ENCODE peak calls at places on chromosomes 12 and 14, in five cellular contexts. D, C, W, H and I are unnamed samples.

GRCh38 chr12:12267801-12268200 is 957 bp upstream of the LRP6 start:
- DNase-seq in D (no peak), C (no peak), W (no peak), H (peak), I (no peak)

GRCh38 chr14:101706509-101707284 is 54.8 kb upstream of the PPP2R5C start:
- DNase-seq in D (no peak), C (no peak), W (no peak), H (no peak), I (no peak)

GRCh38 chr12:45216983-45217485 is 1.1 kb downstream of the ANO6 start:
- DNase-seq in D (no peak), C (no peak), W (no peak), H (no peak), I (no peak)

GRCh38 chr12:11652351-11653040 is 3.0 kb downstream of the ETV6 start:
- DNase-seq in D (peak), C (no peak), W (no peak), H (no peak), I (no peak)

GRCh38 chr12:79451988-79452387 is 238.8 kb downstream of the PAWR start:
- DNase-seq in D (no peak), C (peak), W (no peak), H (no peak), I (no peak)

GRCh38 chr12:15823360-15824128 is 34.4 kb upstream of the EPS8 start:
- DNase-seq in D (no peak), C (peak), W (no peak), H (peak), I (no peak)

GRCh38 chr12:14394317-14395058 is 29.0 kb downstream of the ATF7IP start:
- DNase-seq in D (peak), C (peak), W (no peak), H (peak), I (peak)

GRCh38 chr14:59310644-59311043 is 122.2 kb downstream of the DAAM1 start:
- DNase-seq in D (no peak), C (no peak), W (no peak), H (no peak), I (no peak)

GRCh38 chr14:21024668-21025373 is at the start of gene NDRG2:
- DNase-seq in D (no peak), C (peak), W (peak), H (peak), I (peak)

GRCh38 chr14:63273091-63273490 is 45.6 kb downstream of the GPHB5 start:
- DNase-seq in D (no peak), C (no peak), W (no peak), H (no peak), I (no peak)

GRCh38 chr14:74562515-74563232 is 49.4 kb downstream of the LTBP2 start:
- DNase-seq in D (no peak), C (peak), W (peak), H (no peak), I (peak)

GRCh38 chr12:56321027-56321426 is 5.2 kb upstream of the CNPY2 start:
- DNase-seq in D (no peak), C (no peak), W (no peak), H (no peak), I (no peak)

GRCh38 chr12:110741795-110742717 is 635 bp downstream of the PPP1CC start:
- DNase-seq in D (no peak), C (no peak), W (no peak), H (no peak), I (peak)

GRCh38 chr12:111428081-111428727 is 22.5 kb downstream of the SH2B3 start:
- DNase-seq in D (no peak), C (no peak), W (no peak), H (no peak), I (no peak)

GRCh38 chr12:132360906-132361777 is 31.8 kb upstream of the GALNT9 start:
- DNase-seq in D (no peak), C (no peak), W (no peak), H (no peak), I (no peak)

GRCh38 chr12:106978035-106978800 is 8.7 kb downstream of the MTERF2 start:
- DNase-seq in D (no peak), C (peak), W (no peak), H (no peak), I (no peak)

GRCh38 chr14:94036328-94037167 is 10.4 kb downstream of the OTUB2 start:
- DNase-seq in D (no peak), C (peak), W (peak), H (peak), I (peak)

GRCh38 chr14:64724578-64724930 is 20.3 kb downstream of the PLEKHG3 start:
- DNase-seq in D (no peak), C (no peak), W (no peak), H (no peak), I (no peak)

GRCh38 chr12:123614110-123614509 is 12.2 kb downstream of the DDX55 start:
- DNase-seq in D (no peak), C (no peak), W (no peak), H (no peak), I (no peak)

GRCh38 chr14:53715390-53715730 is 241.3 kb downstream of the BMP4 start:
- DNase-seq in D (no peak), C (peak), W (no peak), H (no peak), I (no peak)

GRCh38 chr12:113058553-113058952 is 2.0 kb downstream of the DTX1 start:
- DNase-seq in D (no peak), C (no peak), W (no peak), H (no peak), I (no peak)

GRCh38 chr12:68269727-68270126 is 16.3 kb upstream of the IL22 start:
- DNase-seq in D (no peak), C (no peak), W (no peak), H (no peak), I (no peak)

GRCh38 chr14:37343307-37344094 is 145.8 kb downstream of the MIPOL1 start:
- DNase-seq in D (no peak), C (no peak), W (no peak), H (no peak), I (no peak)

GRCh38 chr14:58501214-58501816 is 73.8 kb downstream of the KIAA0586 start:
- DNase-seq in D (peak), C (peak), W (no peak), H (peak), I (peak)

GRCh38 chr12:123062682-123063426 is 82.4 kb downstream of the ARL6IP4 start:
- DNase-seq in D (no peak), C (peak), W (no peak), H (no peak), I (no peak)

GRCh38 chr14:59363545-59364226 is 101.5 kb downstream of the GPR135 start:
- DNase-seq in D (no peak), C (no peak), W (no peak), H (no peak), I (no peak)

GRCh38 chr12:45532113-45532512 is 197.4 kb upstream of the ARID2 start:
- DNase-seq in D (no peak), C (no peak), W (no peak), H (no peak), I (no peak)

GRCh38 chr12:103503546-103504480 is 8.0 kb upstream of the C12orf42 start:
- DNase-seq in D (no peak), C (peak), W (peak), H (peak), I (peak)

GRCh38 chr12:86513206-86513605 is 257.0 kb upstream of the MGAT4C start:
- DNase-seq in D (no peak), C (no peak), W (no peak), H (no peak), I (no peak)

GRCh38 chr14:26896447-26896846 is 298.6 kb upstream of the NOVA1 start:
- DNase-seq in D (no peak), C (no peak), W (no peak), H (no peak), I (no peak)

GRCh38 chr14:33686218-33686617 is 264.7 kb downstream of the EGLN3 start:
- DNase-seq in D (no peak), C (no peak), W (no peak), H (no peak), I (no peak)

GRCh38 chr12:49869816-49870500 is 27.1 kb upstream of the BCDIN3D start:
- DNase-seq in D (no peak), C (no peak), W (peak), H (no peak), I (no peak)

GRCh38 chr12:52310622-52311281 is 10.4 kb downstream of the KRT83 start:
- DNase-seq in D (no peak), C (no peak), W (no peak), H (no peak), I (no peak)

GRCh38 chr12:31651893-31652521 is 7.5 kb upstream of the ETFBKMT start:
- DNase-seq in D (no peak), C (no peak), W (no peak), H (no peak), I (no peak)

GRCh38 chr12:61504396-61505115 is 755.6 kb upstream of the USP15 start:
- DNase-seq in D (no peak), C (no peak), W (no peak), H (no peak), I (no peak)
- TF ChIP-seq SUZ12 in D (no peak), C (no peak), W (no peak), H (no peak), I (no peak)

GRCh38 chr12:53538209-53538689 is 31.0 kb upstream of the NPFF start:
- DNase-seq in D (no peak), C (peak), W (no peak), H (no peak), I (no peak)
- TF ChIP-seq SUZ12 in D (no peak), C (no peak), W (no peak), H (no peak), I (no peak)

GRCh38 chr14:73239463-73240241 is 2.3 kb downstream of the PAPLN start:
- DNase-seq in D (no peak), C (no peak), W (peak), H (no peak), I (no peak)
- TF ChIP-seq SUZ12 in D (peak), C (no peak), W (no peak), H (no peak), I (no peak)

DNA sequence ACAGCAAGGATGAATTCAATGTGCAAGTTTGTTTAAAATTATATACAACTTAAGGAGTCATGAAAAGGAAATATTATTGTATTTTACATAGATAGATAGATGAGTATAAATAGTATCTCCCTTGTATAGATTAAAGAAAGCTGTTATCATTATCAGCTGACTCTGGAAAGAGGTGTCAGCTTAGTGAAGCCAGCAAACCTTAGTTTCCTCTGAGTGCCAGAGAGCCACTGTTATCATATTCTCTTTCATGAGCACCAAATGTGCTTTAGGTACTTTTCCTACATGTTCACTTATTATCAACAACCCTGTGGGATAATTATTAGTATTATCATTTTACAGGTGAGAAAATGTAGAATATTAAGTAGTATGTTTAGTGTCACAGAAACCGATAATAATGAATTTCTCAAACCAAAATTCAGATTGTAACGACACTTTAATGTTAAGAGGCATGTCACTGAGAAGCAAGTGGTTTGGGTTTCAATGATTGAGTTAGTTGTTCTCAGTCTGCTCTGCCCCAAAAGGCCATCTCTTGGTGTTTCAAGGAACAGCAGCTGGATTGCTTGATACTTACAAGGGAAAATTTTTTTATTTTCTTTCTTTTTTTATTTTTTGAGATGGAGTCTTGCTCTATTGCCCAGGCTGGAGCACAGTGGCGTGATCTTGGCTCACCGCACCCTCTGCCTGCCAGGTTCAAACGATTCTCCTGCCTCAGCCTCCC is 53.7 kb downstream of the PLEKHA5 start:
- DNase-seq in D (no peak), C (no peak), W (no peak), H (no peak), I (no peak)
- TF ChIP-seq SUZ12 in D (no peak), C (no peak), W (no peak), H (no peak), I (no peak)

GRCh38 chr12:91877461-91878230 is 268.0 kb downstream of the BTG1 start:
- DNase-seq in D (no peak), C (no peak), W (no peak), H (no peak), I (no peak)
- TF ChIP-seq SUZ12 in D (no peak), C (no peak), W (no peak), H (no peak), I (no peak)

DNA sequence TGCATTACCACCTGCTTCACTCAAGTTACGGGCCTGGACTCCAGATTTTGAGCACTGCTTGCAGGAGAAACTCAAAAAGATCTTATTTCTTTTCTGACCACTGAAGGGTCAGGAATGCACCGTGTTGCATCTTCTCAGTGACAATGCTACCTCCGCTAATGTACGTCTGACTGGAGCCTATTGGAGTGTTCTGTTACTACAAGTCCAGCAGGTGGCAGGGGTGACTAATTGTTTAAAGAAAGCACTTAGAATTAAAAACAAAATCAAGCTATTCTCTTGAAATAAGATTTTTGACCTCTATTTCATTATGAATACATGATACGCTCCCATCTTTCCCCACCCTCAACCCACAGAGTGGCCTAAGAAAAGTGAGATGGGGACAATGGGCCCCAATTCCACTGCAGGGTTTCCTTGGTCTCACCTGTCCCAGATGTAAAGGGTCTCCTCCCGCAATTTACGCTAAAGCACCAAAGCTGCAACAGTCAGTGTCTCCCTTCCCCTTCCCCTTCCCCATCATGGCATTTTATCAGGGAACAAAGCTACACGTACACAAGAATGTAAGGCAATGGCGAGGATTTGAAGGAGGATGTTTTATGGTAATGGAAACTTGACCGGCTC is 2.2 kb downstream of the TBPL2 start:
- DNase-seq in D (no peak), C (peak), W (no peak), H (peak), I (peak)
- TF ChIP-seq SUZ12 in D (no peak), C (no peak), W (no peak), H (no peak), I (no peak)